ENCODE peak calls at places on chromosome 9, in nine cellular contexts. A, F, U, J, O, X, N, B and H are unnamed samples.

GRCh38 chr9:36716496-36716895 is 143.8 kb downstream of the MELK start:
- DNase-seq in X (no peak), F (no peak), U (no peak), A (no peak), J (no peak), B (no peak), N (no peak), O (no peak), H (no peak)

GRCh38 chr9:77731930-77732329 is 83.8 kb upstream of the GNA14 start:
- DNase-seq in J (no peak), B (peak), N (peak), A (no peak), O (no peak), U (peak), F (no peak), X (no peak), H (no peak)

GRCh38 chr9:69671904-69672827 is at the start of gene APBA1:
- DNase-seq in F (peak), A (peak), U (peak), J (no peak), N (no peak), X (peak), B (peak), O (peak), H (peak)

GRCh38 chr9:76365028-76365427 is 29.2 kb downstream of the RFK start:
- DNase-seq in J (no peak), X (no peak), O (no peak), U (no peak), F (no peak), B (no peak), A (no peak), N (no peak), H (no peak)

GRCh38 chr9:109903515-109904138 is 123.6 kb downstream of the PALM2AKAP2 start:
- DNase-seq in X (no peak), B (peak), J (peak), U (peak), O (no peak), A (peak), N (peak), F (no peak), H (no peak)

GRCh38 chr9:131583836-131584555 is 38.7 kb downstream of the PRRT1B start:
- DNase-seq in X (no peak), F (no peak), A (no peak), J (no peak), N (no peak), U (no peak), O (no peak), B (no peak), H (no peak)

GRCh38 chr9:15735083-15735974 is 182.5 kb downstream of the CCDC171 start:
- DNase-seq in J (no peak), A (no peak), X (no peak), O (no peak), B (no peak), N (no peak), F (no peak), U (no peak), H (no peak)

GRCh38 chr9:4923580-4924544 is 61.2 kb upstream of the JAK2 start:
- DNase-seq in N (peak), F (no peak), O (peak), A (no peak), U (no peak), X (no peak), J (peak), B (no peak), H (no peak)

GRCh38 chr9:14057347-14058077 is 256.4 kb downstream of the NFIB start:
- DNase-seq in A (no peak), F (no peak), N (no peak), J (no peak), B (peak), X (no peak), O (no peak), U (no peak), H (no peak)

GRCh38 chr9:14880951-14881465 is 29.2 kb downstream of the FREM1 start:
- DNase-seq in A (no peak), O (no peak), U (no peak), F (peak), B (no peak), N (no peak), J (no peak), X (no peak), H (no peak)

GRCh38 chr9:69324549-69325401 is at the start of gene ENTREP1:
- DNase-seq in A (no peak), O (peak), J (no peak), X (no peak), F (peak), N (no peak), B (peak), U (peak), H (peak)

GRCh38 chr9:7721291-7721690 is 78.3 kb downstream of the DMAC1 start:
- DNase-seq in O (no peak), J (no peak), B (no peak), A (no peak), N (no peak), X (no peak), U (no peak), F (no peak), H (no peak)